ENCODE peak calls at places on chromosomes 13 and 19, in seven cellular contexts. X, B, K, M, N, O and W are unnamed samples. For H3K27me3, the result is how much of the 10 kb centered on the place peaks cover.

GRCh38 chr19:28864024-28864503 is 348.9 kb downstream of the UQCRFS1 start:
- DNase-seq in M (no peak), X (no peak), K (no peak), N (no peak), O (no peak), B (no peak), W (no peak)

GRCh38 chr13:34942732-34943674 is 933 bp downstream of the NBEA start:
- DNase-seq in O (peak), B (no peak), K (no peak), N (no peak), X (no peak), M (peak), W (peak)

GRCh38 chr13:28754698-28755545 is 36.2 kb upstream of the SLC46A3 start:
- DNase-seq in X (no peak), B (no peak), O (no peak), M (no peak), K (peak), N (peak), W (peak)

GRCh38 chr19:34319230-34319585 is 45.8 kb upstream of the GPI start:
- DNase-seq in N (no peak), K (no peak), O (no peak), M (no peak), X (no peak), B (no peak), W (no peak)

GRCh38 chr19:12838182-12838890 is at the start of gene MAST1:
- DNase-seq in B (no peak), N (no peak), M (no peak), K (no peak), X (peak), O (peak), W (peak)

GRCh38 chr19:46659151-46660007 is 1.6 kb downstream of the DACT3 start:
- DNase-seq in O (no peak), N (no peak), X (peak), B (no peak), M (peak), K (no peak), W (peak)

GRCh38 chr19:18183529-18183928 is 9.5 kb upstream of the MPV17L2 start:
- DNase-seq in K (no peak), M (no peak), B (no peak), N (no peak), X (no peak), O (no peak), W (no peak)

GRCh38 chr19:32861596-32861995 is 8.0 kb downstream of the SLC7A9 start:
- DNase-seq in X (no peak), N (no peak), B (no peak), O (no peak), M (no peak), K (no peak), W (no peak)

GRCh38 chr13:93262729-93263128 is 36.1 kb downstream of the GPC6 start:
- DNase-seq in K (peak), X (no peak), B (no peak), N (peak), M (no peak), O (no peak), W (no peak)

GRCh38 chr13:51976890-51977289 is 34.4 kb downstream of the ATP7B start:
- DNase-seq in X (no peak), O (no peak), N (no peak), M (no peak), K (no peak), B (no peak), W (no peak)

GRCh38 chr13:36774895-36775294 is 44.1 kb upstream of the RFXAP start:
- DNase-seq in M (no peak), K (no peak), O (no peak), X (no peak), N (no peak), B (no peak), W (no peak)

GRCh38 chr13:106376411-106377112 is 158.9 kb downstream of the EFNB2 start:
- DNase-seq in B (no peak), X (no peak), M (no peak), O (no peak), K (peak), N (peak), W (no peak)

GRCh38 chr19:32265991-32266390 is 79.4 kb upstream of the ZNF507 start:
- DNase-seq in M (no peak), B (no peak), N (no peak), O (no peak), X (no peak), K (no peak), W (no peak)

GRCh38 chr13:24511824-24512207 is 762 bp downstream of the PARP4 start:
- DNase-seq in N (no peak), K (no peak), O (no peak), X (no peak), M (no peak), B (no peak), W (no peak)

GRCh38 chr13:45994752-45995151 is 57.8 kb downstream of the ZC3H13 start:
- DNase-seq in B (no peak), K (no peak), N (no peak), X (no peak), M (no peak), O (no peak), W (no peak)

GRCh38 chr19:1264801-1265610 is 4.1 kb upstream of the CIRBP start:
- DNase-seq in X (no peak), B (no peak), O (no peak), M (peak), K (peak), N (peak), W (peak)

GRCh38 chr13:97403893-97404683 is 29.9 kb upstream of the RAP2A start:
- DNase-seq in K (no peak), B (no peak), O (no peak), X (no peak), N (no peak), M (no peak), W (no peak)

GRCh38 chr13:31769581-31769980 is 30.3 kb downstream of the RXFP2 start:
- DNase-seq in N (no peak), X (no peak), B (no peak), K (no peak), M (no peak), O (no peak), W (no peak)

GRCh38 chr19:10120538-10121198 is 969 bp upstream of the EIF3G start:
- DNase-seq in B (no peak), N (peak), X (no peak), M (no peak), K (peak), O (no peak), W (no peak)

DNA sequence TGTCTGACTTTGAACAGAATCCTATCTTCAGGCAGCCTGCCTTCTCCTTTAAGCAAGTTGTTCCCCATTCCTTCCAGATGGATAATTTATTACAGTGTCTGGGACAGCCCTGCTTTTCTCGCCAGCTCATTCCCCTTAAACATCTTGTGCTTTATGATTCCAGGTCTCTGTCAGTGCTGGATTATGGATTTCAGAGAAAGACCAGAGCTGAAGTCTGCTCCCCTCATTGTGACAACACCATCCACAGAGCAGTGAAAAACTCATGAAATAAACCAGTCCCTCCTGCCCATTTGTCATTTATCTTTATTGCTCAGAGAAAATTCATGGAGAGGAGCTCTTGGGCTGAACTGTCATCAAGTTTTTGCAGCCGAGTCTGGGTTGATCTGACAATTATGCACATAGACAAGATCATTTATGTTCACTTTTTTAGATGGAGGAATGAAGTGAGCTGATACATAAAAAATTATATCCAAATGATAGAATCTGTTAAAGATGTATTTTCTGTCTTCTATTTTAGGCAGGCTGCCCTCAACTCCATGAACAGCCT is 92.8 kb upstream of the GPR12 start:
- DNase-seq in O (no peak), X (no peak), N (no peak), K (no peak), B (no peak), M (no peak), W (no peak)
- H3K27me3 ChIP-seq in O (under half), X (under half), N (under half), K (under half), B (under half), M (under half), W (under half)

GRCh38 chr19:42135836-42136235 is 3.6 kb upstream of the POU2F2 start:
- DNase-seq in N (no peak), X (no peak), M (no peak), O (no peak), B (no peak), K (no peak), W (no peak)
- H3K4me3 ChIP-seq in N (no peak), X (no peak), M (no peak), O (no peak), B (no peak), K (no peak), W (no peak)

GRCh38 chr19:30580673-30581072 is 208.5 kb downstream of the ZNF536 start:
- DNase-seq in X (no peak), M (no peak), N (no peak), K (no peak), O (no peak), B (no peak), W (no peak)
- H3K27me3 ChIP-seq in X (under half), M (under half), N (under half), K (under half), O (under half), B (under half), W (under half)

DNA sequence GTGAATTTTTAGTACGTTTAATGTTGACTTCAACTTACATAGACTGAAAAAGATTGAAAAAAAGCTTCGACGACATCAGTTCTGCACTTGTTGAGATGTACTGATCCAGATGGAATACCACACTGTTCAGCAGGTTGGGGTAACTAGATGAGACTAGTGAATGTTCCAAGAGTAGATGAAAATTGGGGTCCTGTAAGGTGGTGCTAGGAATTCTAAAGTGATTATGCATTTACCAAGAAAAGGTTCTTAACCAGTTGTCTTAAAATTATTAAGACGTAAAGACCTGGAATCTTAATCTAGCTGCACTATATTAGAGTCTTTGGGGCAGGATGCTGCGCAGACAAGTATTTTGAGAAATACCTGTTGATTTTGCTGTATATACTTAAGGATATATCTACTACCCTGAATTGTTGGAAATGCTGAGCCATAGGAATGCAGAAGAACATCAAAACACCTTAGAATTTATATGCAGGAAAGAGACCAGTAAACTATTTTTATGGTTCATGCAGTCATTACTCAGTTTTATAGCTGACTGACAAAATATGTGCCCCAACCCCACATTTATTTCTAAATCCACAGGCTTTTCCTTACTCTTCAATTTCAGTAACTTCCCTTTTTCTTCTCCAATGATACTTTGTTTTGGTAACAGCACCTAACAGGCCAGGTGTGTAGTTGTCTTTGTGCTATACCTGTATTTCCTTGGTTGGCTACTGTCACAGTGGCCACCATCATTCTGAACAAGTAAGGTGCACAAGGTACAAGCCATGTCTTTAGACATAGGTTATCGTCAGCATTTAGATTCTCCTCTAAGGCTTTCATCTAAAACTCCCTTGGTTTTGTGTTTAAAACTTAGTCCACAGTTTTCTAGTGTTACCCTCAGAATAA is 8.6 kb downstream of the MIR17HG start:
- DNase-seq in O (no peak), X (no peak), K (no peak), M (no peak), B (no peak), N (no peak), W (no peak)
- H3K4me3 ChIP-seq in O (no peak), X (no peak), K (no peak), M (no peak), B (no peak), N (no peak), W (no peak)

GRCh38 chr13:95228130-95228529 is 73.1 kb downstream of the ABCC4 start:
- DNase-seq in N (no peak), O (no peak), X (no peak), K (no peak), B (no peak), M (no peak), W (no peak)
- H3K27me3 ChIP-seq in N (under half), O (under half), X (under half), K (under half), B (under half), M (under half), W (under half)

DNA sequence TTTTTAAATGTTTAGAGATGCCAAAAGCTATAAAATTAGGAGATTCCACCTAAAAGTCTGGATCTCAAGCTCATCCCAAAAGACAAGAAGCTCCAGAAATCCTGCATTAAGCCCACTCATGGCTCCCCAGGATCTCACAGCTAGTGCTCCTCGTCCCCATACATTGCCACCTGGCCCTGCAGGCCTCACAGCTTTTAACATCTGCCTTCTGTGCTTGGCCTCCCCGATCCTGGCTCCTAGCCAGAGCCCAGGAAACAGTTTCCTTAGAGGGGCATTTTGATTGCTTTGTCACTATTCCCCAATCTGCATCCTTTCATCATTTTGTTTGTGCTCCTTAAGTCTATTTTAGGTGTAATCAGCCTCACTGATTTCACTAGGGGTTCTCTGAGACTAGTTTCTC is 14.5 kb upstream of the DCT start:
- DNase-seq in O (no peak), M (no peak), N (no peak), X (no peak), K (no peak), B (no peak), W (no peak)
- H3K4me3 ChIP-seq in O (no peak), M (no peak), N (no peak), X (no peak), K (no peak), B (no peak), W (no peak)

GRCh38 chr19:3025516-3025890 is 3.6 kb downstream of the TLE2 start:
- DNase-seq in B (no peak), K (no peak), N (no peak), M (no peak), O (no peak), X (no peak), W (no peak)
- H3K27me3 ChIP-seq in B (under half), K (under half), N (half or more), M (under half), O (under half), X (under half), W (under half)

DNA sequence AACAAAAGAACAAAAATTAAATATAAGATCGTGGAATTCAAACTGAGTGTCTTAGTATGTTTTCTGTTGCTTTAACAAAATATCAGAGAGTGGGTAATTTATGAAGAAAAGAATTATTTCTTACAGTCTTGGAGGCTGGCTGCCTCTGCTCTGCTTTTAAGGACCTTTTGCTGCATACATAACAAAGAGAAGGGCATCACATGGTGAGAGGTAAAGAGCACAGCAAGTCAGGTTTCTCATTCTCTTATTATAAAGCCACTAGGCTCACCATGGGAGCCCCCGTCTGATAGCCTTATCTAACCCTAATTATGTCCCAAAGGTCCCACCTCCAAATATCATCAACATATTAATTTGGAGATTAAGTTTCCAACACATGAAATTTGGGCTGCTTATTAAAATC is 231.3 kb downstream of the SLITRK6 start:
- DNase-seq in X (no peak), M (no peak), N (no peak), B (no peak), K (no peak), O (no peak), W (no peak)
- H3K4me3 ChIP-seq in X (no peak), M (no peak), N (no peak), B (no peak), K (no peak), O (no peak), W (no peak)

GRCh38 chr13:20195846-20196245 is 3.1 kb upstream of the GJB2 start:
- DNase-seq in O (no peak), M (no peak), B (no peak), X (no peak), K (no peak), N (no peak), W (no peak)
- H3K27me3 ChIP-seq in O (under half), M (under half), B (under half), X (half or more), K (under half), N (half or more), W (half or more)

DNA sequence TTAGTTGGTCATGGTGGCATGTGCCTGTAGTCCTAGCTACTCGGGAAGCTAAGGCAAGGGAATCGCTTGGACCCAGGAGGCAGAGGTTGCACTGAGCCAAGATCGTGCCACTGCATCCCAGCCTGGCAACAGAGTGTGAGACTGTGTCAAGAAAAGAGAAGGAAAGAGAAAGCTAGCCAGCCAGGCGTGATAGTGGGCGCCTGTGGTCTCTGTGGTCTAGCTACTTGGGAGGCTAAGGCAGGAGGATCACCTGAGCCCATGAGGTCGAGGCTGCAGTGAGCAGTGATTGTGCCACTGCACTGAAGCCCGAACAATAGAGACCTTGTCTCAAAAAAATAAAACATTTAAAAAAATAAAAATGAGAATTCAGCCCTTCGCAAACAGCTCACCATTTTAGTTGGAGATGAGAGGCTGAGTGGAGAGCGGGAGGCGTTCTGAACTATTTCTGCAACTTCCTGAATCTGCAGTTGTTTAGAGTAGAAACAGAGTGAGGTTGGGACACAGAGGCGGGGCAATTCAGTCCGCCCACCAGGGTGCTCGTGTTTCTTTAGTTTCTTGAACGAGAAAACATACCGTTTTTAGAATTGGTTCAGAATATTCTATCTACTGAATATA is 33.2 kb downstream of the TIMM13 start:
- DNase-seq in M (no peak), X (no peak), N (no peak), K (no peak), O (no peak), B (no peak), W (no peak)
- H3K4me3 ChIP-seq in M (no peak), X (no peak), N (no peak), K (no peak), O (no peak), B (peak), W (no peak)